ENCODE peak calls at places on chromosomes 13 and 19, in seven cellular contexts. Y is IMR-90, S is neuronal stem cell, P is A549, G is fibroblast of lung, Q is PC-3, D is H9. H is an unnamed sample.

GRCh38 chr19:8320564-8321066 is 560 bp downstream of the NDUFA7 start:
- DNase-seq in Y (no peak), S (no peak), P (no peak), G (no peak), Q (no peak), D (no peak), H (no peak)

GRCh38 chr13:46660859-46661258 is 107.9 kb downstream of the LRCH1 start:
- DNase-seq in Y (no peak), S (no peak), P (no peak), G (no peak), Q (no peak), D (no peak), H (no peak)

GRCh38 chr13:70950664-70951063 is 842.4 kb upstream of the KLHL1 start:
- DNase-seq in Y (no peak), S (no peak), P (no peak), G (no peak), Q (no peak), D (no peak), H (no peak)

GRCh38 chr13:25902946-25903345 is 148.9 kb downstream of the SHISA2 start:
- DNase-seq in Y (no peak), S (no peak), P (no peak), G (no peak), Q (no peak), D (no peak), H (no peak)

GRCh38 chr19:32460476-32460875 is 54.9 kb downstream of the DPY19L3 start:
- DNase-seq in Y (no peak), S (no peak), P (no peak), G (no peak), Q (no peak), D (no peak), H (no peak)

GRCh38 chr13:62123409-62123808 is 707.8 kb upstream of the PCDH20 start:
- DNase-seq in Y (no peak), S (no peak), P (no peak), G (no peak), Q (no peak), D (no peak), H (no peak)

GRCh38 chr13:74438911-74439310 is 304.7 kb upstream of the KLF12 start:
- DNase-seq in Y (no peak), S (no peak), P (no peak), G (no peak), Q (no peak), D (no peak), H (no peak)

GRCh38 chr13:30796833-30797601 is 61.7 kb downstream of the ALOX5AP start:
- DNase-seq in Y (peak; percentile 44), S (no peak), P (no peak), G (peak; percentile 81), Q (peak; percentile 3), D (no peak), H (peak; percentile 64)

GRCh38 chr13:79780240-79780639 is 299.3 kb downstream of the NDFIP2 start:
- DNase-seq in Y (peak; percentile 42), S (no peak), P (no peak), G (peak; percentile 45), Q (no peak), D (no peak), H (peak; percentile 49)

GRCh38 chr13:51364404-51365008 is 25.0 kb downstream of the SERPINE3 start:
- DNase-seq in Y (peak; percentile 79), S (no peak), P (no peak), G (peak; percentile 90), Q (peak; percentile 22), D (no peak), H (peak; percentile 45)

GRCh38 chr19:46394398-46394797 is 19.0 kb downstream of the CCDC8 start:
- DNase-seq in Y (no peak), S (no peak), P (no peak), G (peak; percentile 50), Q (no peak), D (no peak), H (no peak)

GRCh38 chr19:33552928-33553279 is 31.3 kb upstream of the PEPD start:
- DNase-seq in Y (no peak), S (no peak), P (no peak), G (no peak), Q (no peak), D (no peak), H (no peak)

GRCh38 chr13:77896977-77897376 is 21.7 kb downstream of the EDNRB start:
- DNase-seq in Y (no peak), S (no peak), P (no peak), G (no peak), Q (peak; percentile 16), D (no peak), H (no peak)

GRCh38 chr13:112001571-112001970 is 65.4 kb upstream of the SOX1 start:
- DNase-seq in Y (no peak), S (no peak), P (no peak), G (no peak), Q (no peak), D (no peak), H (no peak)

GRCh38 chr13:89554801-89555200 is 1792.7 kb upstream of the MIR17HG start:
- DNase-seq in Y (no peak), S (no peak), P (no peak), G (peak; percentile 10), Q (peak; percentile 11), D (no peak), H (no peak)

GRCh38 chr19:49017666-49018351 is 918 bp upstream of the LHB start:
- DNase-seq in Y (peak; percentile 45), S (no peak), P (peak; percentile 52), G (peak; percentile 66), Q (peak; percentile 59), D (peak; percentile 75), H (no peak)

GRCh38 chr19:56874530-56874929 is 34.0 kb upstream of the PEG3 start:
- DNase-seq in Y (no peak), S (no peak), P (no peak), G (no peak), Q (no peak), D (no peak), H (no peak)

GRCh38 chr13:93473441-93474270 is 247.0 kb downstream of the GPC6 start:
- DNase-seq in Y (peak; percentile 74), S (no peak), P (no peak), G (peak; percentile 32), Q (no peak), D (no peak), H (no peak)

GRCh38 chr13:57633950-57634828 is 2.6 kb downstream of the PCDH17 start:
- DNase-seq in Y (no peak), S (no peak), P (no peak), G (peak; percentile 45), Q (no peak), D (peak; percentile 67), H (no peak)

DNA sequence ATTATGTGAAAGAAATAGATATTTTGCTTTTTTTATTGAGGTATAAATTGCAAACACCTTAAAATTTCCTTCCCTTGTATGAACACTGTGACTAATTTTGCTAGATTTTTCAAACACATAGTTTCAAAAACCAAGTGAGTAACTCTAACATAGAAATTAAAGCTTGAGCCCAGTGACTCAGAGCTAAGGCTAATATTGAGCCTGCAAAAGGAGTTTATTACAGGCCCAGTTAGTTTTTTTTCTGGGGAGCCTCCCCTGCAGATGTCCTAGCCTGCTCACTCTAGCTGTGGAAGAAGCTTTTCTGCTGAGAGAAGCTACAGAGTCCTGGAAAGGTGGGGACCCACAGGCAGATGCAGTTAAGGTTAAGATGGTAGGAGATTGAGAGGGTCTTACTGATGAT is 3.4 kb downstream of the ZNF430 start:
- DNase-seq in Y (peak; percentile 65), S (no peak), P (no peak), G (peak; percentile 68), Q (peak; percentile 73), D (no peak), H (peak; percentile 78)
- H3K4me2 ChIP-seq in Y (peak overlapping the region; percentile 63), S (no peak overlapping the region), P (no peak overlapping the region), G (no peak overlapping the region), Q (peak overlapping the region; percentile 88), D (no peak overlapping the region), H (peak overlapping the region; percentile 83)

GRCh38 chr13:23609414-23610186 is 39.4 kb downstream of the TNFRSF19 start:
- DNase-seq in Y (peak; percentile 77), S (no peak), P (no peak), G (peak; percentile 77), Q (peak; percentile 55), D (no peak), H (no peak)
- H3K4me2 ChIP-seq in Y (peak overlapping the region; percentile 84), S (no peak overlapping the region), P (peak overlapping the region; percentile 7), G (peak overlapping the region; percentile 87), Q (peak overlapping the region; percentile 77), D (no peak overlapping the region), H (no peak overlapping the region)

GRCh38 chr19:1871140-1871597 is 7.8 kb upstream of the KLF16 start:
- DNase-seq in Y (no peak), S (no peak), P (no peak), G (no peak), Q (no peak), D (no peak), H (no peak)

GRCh38 chr19:1866693-1867358 is 3.4 kb upstream of the KLF16 start:
- DNase-seq in Y (no peak), S (no peak), P (no peak), G (no peak), Q (no peak), D (no peak), H (no peak)

GRCh38 chr19:1871630-1872029 is 8.3 kb upstream of the KLF16 start:
- DNase-seq in Y (no peak), S (no peak), P (no peak), G (no peak), Q (no peak), D (peak; percentile 19), H (no peak)

GRCh38 chr19:1867359-1867724 is 4.0 kb upstream of the KLF16 start:
- DNase-seq in Y (no peak), S (no peak), P (no peak), G (no peak), Q (no peak), D (no peak), H (no peak)

GRCh38 chr19:1868971-1869370 is 5.6 kb upstream of the KLF16 start:
- DNase-seq in Y (no peak), S (no peak), P (no peak), G (no peak), Q (no peak), D (no peak), H (no peak)
- H3K4me2 ChIP-seq in Y (no peak overlapping the region), S (no peak overlapping the region), P (no peak overlapping the region), G (no peak overlapping the region), Q (no peak overlapping the region), D (no peak overlapping the region), H (no peak overlapping the region)

GRCh38 chr19:50202399-50202798 is 1.0 kb upstream of the MYH14 start:
- DNase-seq in Y (no peak), S (no peak), P (no peak), G (no peak), Q (no peak), D (no peak), H (no peak)

GRCh38 chr19:50198431-50199253 is 4.8 kb upstream of the MYH14 start:
- DNase-seq in Y (no peak), S (no peak), P (no peak), G (no peak), Q (no peak), D (no peak), H (no peak)

GRCh38 chr19:50196322-50196932 is 7.0 kb upstream of the MYH14 start:
- DNase-seq in Y (no peak), S (no peak), P (no peak), G (no peak), Q (no peak), D (no peak), H (no peak)

GRCh38 chr19:50197348-50197747 is 6.1 kb upstream of the MYH14 start:
- DNase-seq in Y (no peak), S (no peak), P (no peak), G (no peak), Q (no peak), D (no peak), H (no peak)

DNA sequence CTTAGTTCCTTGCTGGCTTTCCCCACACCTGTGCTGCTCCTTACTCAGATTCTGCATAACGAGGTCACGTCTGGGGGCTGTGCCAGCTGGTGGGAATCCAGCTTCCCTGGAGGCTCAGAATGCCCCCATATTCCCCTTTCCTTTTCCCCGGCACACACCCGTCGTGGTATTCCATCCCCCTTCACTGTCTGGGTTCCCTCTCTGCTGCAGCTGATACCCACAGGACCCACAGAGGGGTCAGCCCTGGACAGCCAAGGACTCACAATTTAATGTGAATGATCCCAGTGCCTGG is 4.2 kb upstream of the MYH14 start:
- DNase-seq in Y (no peak), S (no peak), P (no peak), G (no peak), Q (no peak), D (no peak), H (no peak)
- H3K4me2 ChIP-seq in Y (no peak overlapping the region), S (no peak overlapping the region), P (no peak overlapping the region), G (no peak overlapping the region), Q (no peak overlapping the region), D (no peak overlapping the region), H (no peak overlapping the region)

H was measured in mammary epithelial cell.